ENCODE peak calls at places on chromosome 3, in five cellular contexts. C, G, R, A and M are unnamed samples. For H3K36me3, the result is how much of the 10 kb centered on the place peaks cover.

GRCh38 chr3:23726811-23727548 is 78.8 kb upstream of the UBE2E1 start:
- DNase-seq in C (no peak), G (no peak), R (no peak), A (no peak), M (no peak)

GRCh38 chr3:142595951-142596725 is at the start of gene PLS1:
- DNase-seq in C (peak), G (peak), R (peak), A (peak), M (peak)

GRCh38 chr3:130779031-130779430 is 32.4 kb upstream of the PIK3R4 start:
- DNase-seq in C (no peak), G (no peak), R (no peak), A (no peak), M (no peak)

GRCh38 chr3:61562042-61562809 is 855 bp downstream of the PTPRG start:
- DNase-seq in C (no peak), G (no peak), R (peak), A (no peak), M (peak)

GRCh38 chr3:120661106-120661962 is 20.7 kb downstream of the HGD start:
- DNase-seq in C (no peak), G (no peak), R (no peak), A (no peak), M (no peak)

GRCh38 chr3:76369170-76369569 is 583.8 kb upstream of the ZNF717 start:
- DNase-seq in C (no peak), G (peak), R (no peak), A (no peak), M (no peak)

GRCh38 chr3:106830334-106830733 is 546.9 kb upstream of the CCDC54 start:
- DNase-seq in C (no peak), G (no peak), R (no peak), A (no peak), M (no peak)

GRCh38 chr3:152626226-152626625 is 208.7 kb upstream of the P2RY1 start:
- DNase-seq in C (no peak), G (no peak), R (no peak), A (no peak), M (no peak)

DNA sequence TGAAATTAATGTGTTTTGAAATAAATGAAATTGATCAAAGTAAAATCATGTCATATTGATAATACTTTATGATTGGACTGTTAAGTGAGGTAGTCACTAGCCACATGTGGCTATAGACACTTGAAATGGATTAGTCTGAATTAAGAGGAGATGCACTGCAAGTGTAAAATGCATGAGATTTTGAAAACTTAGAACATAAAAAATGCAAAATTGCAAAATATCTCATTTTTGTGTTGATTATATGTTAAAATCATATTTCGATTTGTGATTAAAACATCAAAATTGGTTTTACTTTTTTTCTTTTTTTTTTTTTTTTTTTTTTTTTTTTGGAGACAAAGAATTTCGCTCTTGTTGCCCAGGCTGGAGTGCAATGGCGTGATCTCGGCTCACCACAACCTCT is 23.2 kb downstream of the CAPN7 start:
- DNase-seq in C (no peak), G (no peak), R (no peak), A (no peak), M (no peak)
- H3K36me3 ChIP-seq in C (half or more), G (under half), R (under half), A (half or more), M (under half)

GRCh38 chr3:165532851-165533250 is 304.4 kb downstream of the BCHE start:
- DNase-seq in C (no peak), G (no peak), R (no peak), A (no peak), M (no peak)
- H3K36me3 ChIP-seq in C (under half), G (under half), R (under half), A (under half), M (under half)

GRCh38 chr3:187274315-187274976 is 17.1 kb downstream of the MASP1 start:
- DNase-seq in C (no peak), G (no peak), R (no peak), A (no peak), M (no peak)
- H3K36me3 ChIP-seq in C (under half), G (under half), R (under half), A (under half), M (under half)

DNA sequence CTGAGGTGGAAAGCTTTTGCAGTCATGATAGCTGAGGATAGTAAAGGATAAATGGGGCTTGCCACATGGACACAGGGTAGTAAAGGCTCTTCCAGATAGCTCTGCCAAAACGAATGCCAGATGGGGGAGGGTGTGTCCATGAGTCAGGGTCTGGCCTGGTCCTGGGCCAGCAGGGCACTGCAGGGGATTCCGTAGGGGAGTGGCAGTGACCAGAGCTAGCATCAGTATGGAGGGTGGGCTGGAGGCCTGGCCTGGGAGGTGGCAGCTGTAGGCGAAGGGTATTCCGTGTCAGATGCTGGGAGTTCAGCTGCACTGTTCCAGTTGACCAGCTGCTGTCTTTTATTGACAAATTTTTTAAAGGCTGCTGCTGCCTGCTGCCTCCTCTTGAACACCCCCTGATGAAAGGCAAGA is 23.6 kb downstream of the TSEN2 start:
- DNase-seq in C (no peak), G (peak), R (peak), A (no peak), M (no peak)
- H3K36me3 ChIP-seq in C (half or more), G (under half), R (under half), A (under half), M (under half)

DNA sequence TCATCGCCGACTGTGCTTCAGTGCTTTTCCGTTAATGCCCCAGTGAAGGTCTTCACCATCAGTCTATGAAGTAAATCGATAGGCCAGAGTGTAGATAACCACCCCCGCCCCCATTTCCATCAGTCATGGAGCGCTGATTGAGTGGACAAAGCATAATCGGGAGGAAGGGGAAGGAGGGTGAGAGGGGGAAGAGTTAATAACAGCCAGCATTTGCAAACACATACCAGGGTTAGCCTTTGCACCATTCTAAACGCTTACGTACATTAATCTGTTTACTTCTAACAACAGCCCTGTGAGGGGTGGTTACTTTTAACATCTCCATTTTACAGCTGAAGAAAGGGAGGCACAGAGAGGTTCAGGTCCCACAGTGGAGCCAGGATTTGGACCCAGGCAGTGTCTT is 26.8 kb downstream of the EDEM1 start:
- DNase-seq in C (no peak), G (no peak), R (no peak), A (no peak), M (no peak)
- H3K36me3 ChIP-seq in C (half or more), G (half or more), R (half or more), A (half or more), M (under half)

GRCh38 chr3:79685108-79685507 is 82.7 kb downstream of the ROBO1 start:
- DNase-seq in C (no peak), G (no peak), R (no peak), A (no peak), M (no peak)

GRCh38 chr3:79690072-79690471 is 77.7 kb downstream of the ROBO1 start:
- DNase-seq in C (no peak), G (no peak), R (no peak), A (no peak), M (no peak)
- H3K36me3 ChIP-seq in C (under half), G (under half), R (under half), A (under half), M (under half)

DNA sequence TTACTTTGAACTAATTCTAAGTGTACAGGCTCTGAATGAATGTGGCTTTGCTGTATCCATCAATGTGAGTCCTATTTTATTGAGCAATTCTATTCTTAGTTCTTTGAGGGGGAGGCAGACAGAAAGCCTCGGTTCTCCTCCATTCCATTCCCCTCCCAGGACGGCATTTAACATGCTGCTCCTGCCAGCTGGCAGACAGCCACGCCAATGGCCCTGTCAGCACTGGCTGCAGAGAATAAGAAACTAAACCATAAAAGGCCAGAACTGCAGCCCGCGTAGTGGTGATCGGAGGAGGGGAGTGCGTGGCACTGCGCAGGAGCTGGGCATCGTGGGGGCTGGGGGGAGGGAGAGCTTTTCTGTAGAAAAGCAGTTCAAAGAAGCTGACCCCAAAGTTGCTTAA is 76.0 kb upstream of the HACD2 start:
- DNase-seq in C (no peak), G (peak), R (peak), A (no peak), M (peak)
- H3K36me3 ChIP-seq in C (under half), G (under half), R (under half), A (under half), M (under half)